ENCODE peak calls at places on chromosomes 2 and 18, in six cellular contexts. T is K562, Z is HepG2, U is HCT116, R is H1, A is GM12878. S is an unnamed sample.

GRCh38 chr18:76351961-76352581 is 143.0 kb downstream of the ZNF516 start:
- DNase-seq in T (no peak), Z (peak; percentile 80), U (no peak), R (no peak), A (no peak), S (no peak)

GRCh38 chr2:120765911-120766757 is 30.5 kb downstream of the GLI2 start:
- DNase-seq in T (no peak), Z (no peak), U (no peak), R (no peak), A (no peak), S (no peak)

GRCh38 chr2:173010233-173010632 is 65.4 kb upstream of the MAP3K20 start:
- DNase-seq in T (no peak), Z (no peak), U (no peak), R (no peak), A (no peak), S (no peak)

GRCh38 chr18:63339920-63340484 is 20.4 kb upstream of the BCL2 start:
- DNase-seq in T (no peak), Z (peak; percentile 22), U (peak; percentile 10), R (peak; percentile 62), A (no peak), S (peak; percentile 60)

GRCh38 chr2:235055891-235056516 is 104.2 kb downstream of the SH3BP4 start:
- DNase-seq in T (peak; percentile 55), Z (peak; percentile 78), U (peak; percentile 35), R (no peak), A (no peak), S (no peak)

GRCh38 chr2:54551123-54551756 is 95.1 kb downstream of the SPTBN1 start:
- DNase-seq in T (no peak), Z (no peak), U (no peak), R (peak; percentile 57), A (no peak), S (no peak)

GRCh38 chr18:741931-742512 is 29.6 kb upstream of the ENOSF1 start:
- DNase-seq in T (peak; percentile 64), Z (peak; percentile 36), U (peak; percentile 34), R (no peak), A (peak; percentile 30), S (peak; percentile 2)

GRCh38 chr18:46456691-46457090 is 200.3 kb downstream of the LOXHD1 start:
- DNase-seq in T (no peak), Z (no peak), U (no peak), R (no peak), A (no peak), S (no peak)

GRCh38 chr2:82139979-82140611 is 1835.5 kb upstream of the LRRTM1 start:
- DNase-seq in T (no peak), Z (no peak), U (no peak), R (no peak), A (no peak), S (no peak)

GRCh38 chr2:129903586-129904425 is 75.7 kb upstream of the RAB6C start:
- DNase-seq in T (no peak), Z (no peak), U (no peak), R (peak; percentile 63), A (no peak), S (no peak)

GRCh38 chr2:188130317-188130716 is 161.4 kb upstream of the GULP1 start:
- DNase-seq in T (no peak), Z (no peak), U (no peak), R (no peak), A (no peak), S (no peak)

GRCh38 chr2:205370726-205371125 is 311.6 kb upstream of the NRP2 start:
- DNase-seq in T (no peak), Z (no peak), U (no peak), R (no peak), A (no peak), S (no peak)

GRCh38 chr2:31580321-31581117 is at the start of gene SRD5A2:
- DNase-seq in T (no peak), Z (no peak), U (no peak), R (peak; percentile 75), A (no peak), S (no peak)

GRCh38 chr2:172928754-172929153 is 146.9 kb upstream of the MAP3K20 start:
- DNase-seq in T (no peak), Z (no peak), U (no peak), R (no peak), A (no peak), S (no peak)

GRCh38 chr18:79476031-79476917 is 80.5 kb downstream of the NFATC1 start:
- DNase-seq in T (no peak), Z (no peak), U (no peak), R (no peak), A (no peak), S (no peak)

GRCh38 chr2:53994735-53995538 is 24.1 kb upstream of the PSME4 start:
- DNase-seq in T (no peak), Z (no peak), U (no peak), R (no peak), A (no peak), S (no peak)

GRCh38 chr18:67132919-67133318 is 383.6 kb downstream of the DSEL start:
- DNase-seq in T (no peak), Z (no peak), U (no peak), R (no peak), A (no peak), S (no peak)

GRCh38 chr18:60485207-60485606 is 112.6 kb upstream of the MC4R start:
- DNase-seq in T (no peak), Z (no peak), U (no peak), R (no peak), A (no peak), S (no peak)

GRCh38 chr2:143514413-143514812 is 385.2 kb downstream of the ARHGAP15 start:
- DNase-seq in T (no peak), Z (no peak), U (no peak), R (no peak), A (no peak), S (no peak)

GRCh38 chr2:88857951-88858406 is 166.5 kb downstream of the RPIA start:
- DNase-seq in T (no peak), Z (no peak), U (no peak), R (peak; percentile 52), A (no peak), S (peak; percentile 18)

GRCh38 chr2:66030553-66030952 is 404.4 kb upstream of the MEIS1 start:
- DNase-seq in T (no peak), Z (peak; percentile 18), U (peak; percentile 3), R (no peak), A (no peak), S (peak; percentile 13)
- TF ChIP-seq ZNF274 in T (no peak), Z (no peak), U (no peak), R (no peak), A (no peak), S (no peak)

DNA sequence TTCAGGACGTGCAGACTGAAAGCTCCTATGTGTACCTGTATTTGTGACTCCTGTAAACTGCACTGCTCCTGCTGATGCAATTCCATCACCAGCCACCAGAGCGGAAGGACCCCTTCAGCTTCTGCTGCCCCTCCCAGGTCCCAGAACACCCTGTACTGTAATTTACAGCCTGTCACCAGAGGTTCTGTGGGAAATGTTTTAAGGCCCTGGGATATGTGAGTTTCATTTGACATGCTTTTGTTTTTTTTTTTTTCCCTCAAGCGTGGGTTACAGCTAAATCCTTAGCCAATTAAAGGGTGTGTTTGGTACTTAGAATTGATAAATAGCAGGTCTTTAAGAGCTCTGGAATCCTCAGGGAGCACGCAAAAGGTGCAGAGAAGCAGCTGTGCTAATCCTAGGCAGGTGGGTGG is 79.4 kb downstream of the KCTD1 start:
- DNase-seq in T (peak; percentile 60), Z (peak; percentile 36), U (no peak), R (peak; percentile 73), A (no peak), S (no peak)
- TF ChIP-seq ZNF274 in T (no peak), Z (no peak), U (no peak), R (no peak), A (no peak), S (no peak)

DNA sequence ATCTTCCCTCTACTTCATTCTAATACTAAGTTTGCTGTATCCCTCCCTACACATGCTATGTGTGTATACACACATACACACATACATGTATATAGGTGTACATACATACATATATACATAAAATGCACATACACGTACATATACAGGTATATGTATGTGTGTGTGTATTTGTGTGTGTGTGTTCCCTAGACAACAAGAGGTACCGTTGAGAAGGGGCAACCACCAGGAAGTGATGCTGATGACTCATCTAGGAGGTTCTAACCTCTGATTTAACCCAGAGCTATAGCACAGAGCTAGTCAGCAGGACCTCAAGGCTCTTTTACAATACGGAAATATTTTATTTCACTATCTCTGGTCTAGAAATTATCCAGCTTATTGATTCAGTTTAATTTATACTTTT is 139.2 kb downstream of the LAMA3 start:
- DNase-seq in T (peak; percentile 23), Z (peak; percentile 23), U (peak; percentile 67), R (no peak), A (no peak), S (no peak)
- TF ChIP-seq ZNF274 in T (no peak), Z (no peak), U (no peak), R (no peak), A (no peak), S (no peak)

DNA sequence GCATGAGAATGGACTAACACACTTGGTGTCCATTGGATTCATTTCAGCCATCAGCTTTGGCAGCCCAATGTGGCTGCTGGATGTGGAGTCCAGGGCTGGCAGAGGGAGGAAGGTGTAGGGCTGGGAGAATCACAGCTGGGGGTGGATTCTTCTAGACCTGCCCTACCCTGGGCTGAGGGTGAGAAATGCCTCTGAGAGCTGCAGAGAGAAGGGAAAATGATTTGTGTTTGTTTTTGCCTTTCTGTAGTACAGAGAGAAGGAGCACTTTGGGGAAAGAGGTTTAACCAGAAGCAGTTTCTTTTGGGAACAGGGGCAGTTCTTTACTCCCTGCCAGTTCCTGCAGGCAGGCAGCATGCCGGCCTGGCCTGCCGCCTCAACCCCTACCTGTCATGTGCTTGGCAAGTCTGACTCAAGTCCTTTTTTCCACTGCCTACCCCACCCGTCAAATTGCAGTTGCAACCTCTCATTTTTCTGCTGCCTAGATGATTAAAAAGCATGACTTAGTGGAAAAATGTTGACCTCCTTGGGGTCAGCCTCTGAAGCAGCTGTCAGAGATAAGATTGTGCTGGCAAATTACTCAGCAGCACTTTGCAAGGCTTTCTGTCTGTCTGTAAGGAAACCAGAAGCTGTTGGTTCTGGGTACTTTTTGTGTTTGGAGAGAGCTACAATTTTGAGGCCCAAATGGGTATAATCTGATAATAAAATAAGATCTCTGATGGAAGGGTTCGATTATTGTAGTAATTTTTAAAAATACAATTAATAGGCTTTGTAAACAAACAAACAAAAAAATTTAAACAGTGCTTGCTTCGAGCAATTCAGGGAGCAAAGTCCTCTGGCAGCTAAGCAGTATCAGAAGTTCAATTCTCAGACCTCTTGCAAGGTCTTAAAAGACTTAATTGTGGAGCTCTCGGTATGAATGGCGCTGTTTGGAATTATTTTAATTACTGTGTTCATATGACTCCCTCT is 21.7 kb downstream of the LBH start:
- DNase-seq in T (peak; percentile 82), Z (no peak), U (no peak), R (no peak), A (no peak), S (no peak)
- TF ChIP-seq ZNF274 in T (no peak), Z (no peak), U (no peak), R (no peak), A (no peak), S (no peak)

GRCh38 chr2:64153811-64154210 is 9.6 kb upstream of the PELI1 start:
- DNase-seq in T (no peak), Z (no peak), U (no peak), R (no peak), A (no peak), S (no peak)
- TF ChIP-seq ZNF274 in T (no peak), Z (no peak), U (no peak), R (no peak), A (no peak), S (no peak)

DNA sequence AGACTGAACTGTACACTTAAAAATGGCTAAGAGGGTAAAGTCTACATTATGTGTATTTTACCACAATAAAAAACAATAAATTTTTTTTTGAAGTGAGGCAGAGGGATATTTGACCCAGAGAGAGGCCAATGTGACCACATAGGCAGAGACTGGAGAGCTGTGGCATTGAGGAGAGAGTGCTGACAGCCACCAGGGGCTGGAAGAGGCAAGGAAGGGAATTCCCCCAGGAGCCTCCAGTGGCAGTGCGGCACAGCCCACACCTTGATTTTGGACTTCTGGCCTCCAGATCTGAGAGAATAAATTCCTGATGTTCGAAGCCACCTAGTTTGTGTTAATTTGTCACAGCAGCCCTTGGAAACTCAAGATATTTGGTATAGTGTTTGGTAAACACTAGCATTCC is 22.7 kb downstream of the ANKRD29 start:
- DNase-seq in T (no peak), Z (peak; percentile 22), U (no peak), R (no peak), A (no peak), S (no peak)
- TF ChIP-seq ZNF274 in T (no peak), Z (no peak), U (no peak), R (no peak), A (no peak), S (no peak)

S was measured in NT2/D1.